ENCODE peak calls at places on chromosomes 2 and 18, in seven cellular contexts. B is lower lobe of right lung, S is tibial nerve, V is heart right ventricle, N is A549, A is adrenal gland, Y is right lobe of liver. K is an unnamed sample. For H3K4me1, the result is how much of the 10 kb centered on the place peaks cover.

GRCh38 chr2:120686511-120687168 is 49.0 kb upstream of the GLI2 start:
- DNase-seq in B (no peak), S (no peak), V (no peak), N (no peak), A (no peak), Y (no peak), K (no peak)

GRCh38 chr18:58649966-58650816 is 21.1 kb upstream of the MALT1 start:
- DNase-seq in B (no peak), S (no peak), V (no peak), N (no peak), A (no peak), Y (no peak), K (no peak)

GRCh38 chr18:68679531-68679930 is 35.4 kb downstream of the TMX3 start:
- DNase-seq in B (no peak), S (no peak), V (no peak), N (no peak), A (no peak), Y (no peak), K (no peak)

GRCh38 chr2:240642806-240643092 is 17.5 kb downstream of the GPR35 start:
- DNase-seq in B (no peak), S (no peak), V (no peak), N (no peak), A (no peak), Y (no peak), K (no peak)

GRCh38 chr2:218257390-218257981 is 3.3 kb upstream of the GPBAR1 start:
- DNase-seq in B (peak), S (no peak), V (no peak), N (no peak), A (peak), Y (no peak), K (peak)

GRCh38 chr2:52884971-52885370 is 882.6 kb upstream of the CHAC2 start:
- DNase-seq in B (no peak), S (peak), V (no peak), N (no peak), A (no peak), Y (no peak), K (no peak)

GRCh38 chr2:178280261-178280852 is 86.0 kb downstream of the OSBPL6 start:
- DNase-seq in B (no peak), S (no peak), V (peak), N (peak), A (peak), Y (no peak), K (no peak)

GRCh38 chr2:70089220-70089945 is 2.1 kb downstream of the PCBP1 start:
- DNase-seq in B (no peak), S (no peak), V (peak), N (peak), A (peak), Y (no peak), K (no peak)

GRCh38 chr18:43596106-43596712 is 318.9 kb upstream of the SYT4 start:
- DNase-seq in B (no peak), S (no peak), V (no peak), N (peak), A (no peak), Y (no peak), K (no peak)

GRCh38 chr2:23433282-23433681 is 48.3 kb downstream of the KLHL29 start:
- DNase-seq in B (no peak), S (no peak), V (no peak), N (no peak), A (no peak), Y (no peak), K (peak)

GRCh38 chr2:151999058-151999457 is 99.8 kb downstream of the CACNB4 start:
- DNase-seq in B (peak), S (no peak), V (peak), N (peak), A (peak), Y (no peak), K (peak)

GRCh38 chr2:67516899-67517530 is 119.9 kb downstream of the ETAA1 start:
- DNase-seq in B (no peak), S (no peak), V (no peak), N (no peak), A (no peak), Y (no peak), K (no peak)

GRCh38 chr2:156115338-156115737 is 217.2 kb downstream of the NR4A2 start:
- DNase-seq in B (no peak), S (no peak), V (no peak), N (no peak), A (no peak), Y (no peak), K (no peak)

GRCh38 chr18:40063488-40063887 is 1891.5 kb upstream of the PIK3C3 start:
- DNase-seq in B (no peak), S (no peak), V (no peak), N (no peak), A (no peak), Y (no peak), K (no peak)

GRCh38 chr2:102051659-102052366 is 60.1 kb downstream of the IL1R2 start:
- DNase-seq in B (no peak), S (no peak), V (no peak), N (no peak), A (no peak), Y (no peak), K (no peak)

GRCh38 chr2:23523651-23524260 is 138.8 kb downstream of the KLHL29 start:
- DNase-seq in B (no peak), S (no peak), V (no peak), N (no peak), A (peak), Y (no peak), K (no peak)

DNA sequence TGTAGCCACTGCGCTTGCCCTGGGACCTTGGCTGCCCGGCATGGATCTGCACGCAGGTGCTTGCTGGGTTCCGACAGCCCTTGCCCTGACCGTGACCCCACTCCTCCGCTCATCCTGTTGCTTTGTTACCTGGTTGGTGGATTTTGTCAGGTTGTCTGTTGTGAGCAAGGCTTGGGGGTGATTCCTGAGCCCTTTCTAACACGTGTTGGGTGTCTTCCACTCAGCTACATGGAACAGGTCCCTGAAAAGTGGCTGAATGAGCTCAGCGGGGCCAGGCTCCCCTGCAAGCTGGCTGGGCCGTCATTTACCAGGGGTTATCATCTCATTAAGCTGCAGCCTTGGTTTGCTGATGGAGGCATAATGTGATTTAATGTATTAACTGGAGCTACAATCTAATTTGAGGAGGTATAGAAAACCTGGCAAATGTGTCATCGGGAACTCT is 24.5 kb downstream of the RAMP1 start:
- DNase-seq in B (peak), S (no peak), V (no peak), N (no peak), A (no peak), Y (peak), K (no peak)
- H3K4me1 ChIP-seq in B (under half), S (under half), V (under half), N (under half), A (under half), Y (under half), K (under half)

GRCh38 chr18:45688834-45689233 is 35.1 kb upstream of the SLC14A1 start:
- DNase-seq in B (no peak), S (no peak), V (no peak), N (no peak), A (no peak), Y (no peak), K (no peak)
- TF ChIP-seq CTCF in B (no peak), S (no peak), V (no peak), N (no peak), A (no peak), Y (no peak), K (no peak)

GRCh38 chr18:11310476-11311086 is 161.2 kb upstream of the PIEZO2 start:
- DNase-seq in B (no peak), S (no peak), V (peak), N (peak), A (peak), Y (no peak), K (peak)

GRCh38 chr18:11305507-11305906 is 156.1 kb upstream of the PIEZO2 start:
- DNase-seq in B (no peak), S (no peak), V (no peak), N (no peak), A (no peak), Y (no peak), K (no peak)

GRCh38 chr18:11307716-11308115 is 158.3 kb upstream of the PIEZO2 start:
- DNase-seq in B (no peak), S (no peak), V (no peak), N (no peak), A (no peak), Y (no peak), K (no peak)

GRCh38 chr18:11308499-11308898 is 159.1 kb upstream of the PIEZO2 start:
- DNase-seq in B (no peak), S (no peak), V (no peak), N (no peak), A (no peak), Y (no peak), K (no peak)

DNA sequence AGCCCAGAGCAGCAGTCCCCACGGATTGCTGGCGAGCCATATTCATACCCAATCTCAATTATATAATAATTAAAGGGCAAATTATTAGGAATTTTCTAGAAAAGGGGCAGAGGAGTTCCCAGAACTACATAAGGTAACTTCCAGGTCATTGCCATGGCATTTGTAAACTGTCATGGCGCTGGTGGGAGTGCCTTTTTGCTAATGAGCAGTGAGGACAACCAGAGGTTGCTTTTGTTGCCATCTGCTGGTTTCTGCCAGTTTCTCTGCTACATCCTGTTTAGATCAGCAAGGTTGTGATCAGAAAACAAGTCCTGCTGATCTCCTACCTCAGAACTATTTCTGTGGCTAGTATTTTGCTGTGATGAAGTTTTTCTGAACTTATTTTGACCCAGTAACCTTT is 159.8 kb upstream of the PIEZO2 start:
- DNase-seq in B (no peak), S (no peak), V (no peak), N (no peak), A (no peak), Y (no peak), K (no peak)
- H3K4me3 ChIP-seq in B (no peak), S (no peak), V (no peak), N (no peak), A (no peak), Y (no peak), K (no peak)

GRCh38 chr2:127054604-127054930 is 52.4 kb downstream of the BIN1 start:
- DNase-seq in B (peak), S (no peak), V (no peak), N (no peak), A (no peak), Y (no peak), K (no peak)

GRCh38 chr2:127056631-127057370 is 50.2 kb downstream of the BIN1 start:
- DNase-seq in B (no peak), S (no peak), V (no peak), N (no peak), A (no peak), Y (no peak), K (no peak)

GRCh38 chr2:127056086-127056485 is 50.9 kb downstream of the BIN1 start:
- DNase-seq in B (no peak), S (no peak), V (no peak), N (no peak), A (no peak), Y (no peak), K (no peak)

GRCh38 chr2:127054996-127055785 is 51.8 kb downstream of the BIN1 start:
- DNase-seq in B (no peak), S (no peak), V (no peak), N (no peak), A (no peak), Y (peak), K (no peak)

GRCh38 chr2:127055786-127056076 is 51.2 kb downstream of the BIN1 start:
- DNase-seq in B (no peak), S (no peak), V (no peak), N (no peak), A (no peak), Y (no peak), K (no peak)
- H3K4me1 ChIP-seq in B (under half), S (under half), V (under half), N (under half), A (under half), Y (under half), K (under half)

GRCh38 chr2:197615033-197615652 is 60.2 kb downstream of the RFTN2 start:
- DNase-seq in B (no peak), S (no peak), V (no peak), N (no peak), A (no peak), Y (no peak), K (no peak)
- TF ChIP-seq CTCF in B (peak), S (no peak), V (no peak), N (no peak), A (no peak), Y (peak), K (peak)

K was measured in Caco-2.